ENCODE peak calls at places on chromosomes 2 and 18, in four cellular contexts. J is HepG2, Y is neural progenitor cell, F is HCT116. R is an unnamed sample.

GRCh38 chr18:6542296-6542695 is 127.6 kb upstream of the L3MBTL4 start:
- DNase-seq in J (no peak), Y (no peak), F (no peak), R (no peak)

GRCh38 chr2:9760069-9760910 is 83.0 kb upstream of the TAF1B start:
- DNase-seq in J (no peak), Y (no peak), F (no peak), R (no peak)

GRCh38 chr2:134173338-134174016 is 80.4 kb upstream of the MGAT5 start:
- DNase-seq in J (no peak), Y (no peak), F (no peak), R (no peak)

GRCh38 chr2:216292886-216293291 is 79.4 kb downstream of the MARCHF4 start:
- DNase-seq in J (no peak), Y (no peak), F (no peak), R (peak)

GRCh38 chr2:80329491-80329890 is 24.9 kb upstream of the LRRTM1 start:
- DNase-seq in J (no peak), Y (no peak), F (no peak), R (no peak)

GRCh38 chr2:69724540-69725159 is 17.3 kb upstream of the ANXA4 start:
- DNase-seq in J (peak), Y (peak), F (peak), R (peak)

GRCh38 chr2:16139663-16140610 is 199.6 kb downstream of the MYCN start:
- DNase-seq in J (no peak), Y (no peak), F (no peak), R (no peak)

GRCh38 chr18:3994061-3994687 is 460.9 kb downstream of the DLGAP1 start:
- DNase-seq in J (no peak), Y (no peak), F (no peak), R (no peak)

GRCh38 chr2:66432801-66433694 is 1.9 kb upstream of the MEIS1 start:
- DNase-seq in J (peak), Y (peak), F (no peak), R (peak)

GRCh38 chr2:2671826-2672225 is 340.8 kb upstream of the MYT1L start:
- DNase-seq in J (no peak), Y (no peak), F (no peak), R (no peak)

DNA sequence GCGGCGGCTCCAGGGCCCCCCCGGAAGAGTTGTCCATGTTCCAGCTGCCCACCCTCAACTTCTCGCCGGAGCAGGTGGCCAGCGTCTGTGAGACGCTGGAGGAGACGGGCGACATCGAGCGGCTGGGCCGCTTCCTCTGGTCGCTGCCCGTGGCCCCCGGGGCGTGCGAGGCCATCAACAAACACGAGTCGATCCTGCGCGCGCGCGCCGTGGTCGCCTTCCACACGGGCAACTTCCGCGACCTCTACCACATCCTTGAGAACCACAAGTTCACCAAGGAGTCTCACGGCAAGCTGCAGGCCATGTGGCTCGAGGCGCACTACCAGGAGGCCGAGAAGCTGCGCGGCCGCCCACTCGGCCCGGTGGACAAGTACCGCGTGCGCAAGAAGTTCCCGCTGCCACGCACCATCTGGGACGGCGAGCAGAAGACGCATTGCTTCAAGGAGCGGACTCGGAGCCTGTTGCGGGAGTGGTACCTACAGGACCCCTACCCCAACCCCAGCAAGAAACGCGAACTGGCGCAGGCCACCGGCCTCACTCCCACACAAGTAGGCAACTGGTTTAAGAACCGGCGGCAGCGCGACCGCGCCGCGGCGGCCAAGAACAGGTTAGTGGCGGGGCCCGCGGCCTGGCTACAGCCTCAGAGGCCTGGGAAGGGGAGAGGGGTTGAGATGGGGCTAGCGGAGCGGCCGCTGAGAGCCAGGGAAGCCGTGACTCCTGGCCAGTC is 965 bp downstream of the SIX3 start:
- DNase-seq in J (no peak), Y (peak), F (no peak), R (peak)
- TF ChIP-seq EZH2 in J (no peak), Y (peak), F (no peak), R (no peak)

GRCh38 chr2:200850512-200851256 is 13.8 kb downstream of the CLK1 start:
- DNase-seq in J (no peak), Y (no peak), F (no peak), R (no peak)
- H2AFZ ChIP-seq in J (no peak), Y (no peak), F (no peak), R (no peak)

GRCh38 chr2:120346034-120346666 is at the start of gene INHBB:
- DNase-seq in J (no peak), Y (peak), F (no peak), R (peak)
- TF ChIP-seq EZH2 in J (no peak), Y (peak), F (no peak), R (no peak)

DNA sequence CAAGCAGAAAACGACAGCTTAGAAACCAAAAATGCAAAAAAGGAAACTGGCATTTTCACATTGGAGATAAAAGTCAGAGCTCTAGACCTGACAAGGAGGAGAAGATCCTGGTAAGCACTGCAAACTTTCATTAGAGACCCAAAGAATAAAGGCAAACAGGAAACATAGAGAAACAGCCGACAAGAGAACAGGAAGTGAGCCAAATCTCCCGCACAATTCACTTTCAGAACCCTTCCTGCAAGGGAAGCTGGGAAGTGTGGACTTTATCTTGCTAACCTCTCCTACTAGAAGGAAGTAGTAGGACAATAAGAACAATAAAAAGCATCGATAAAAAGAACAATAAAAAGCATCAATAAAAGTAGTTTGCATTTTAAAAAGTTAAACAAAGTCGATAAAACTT is 417.8 kb upstream of the SPHKAP start:
- DNase-seq in J (no peak), Y (no peak), F (no peak), R (no peak)
- H2AFZ ChIP-seq in J (peak), Y (peak), F (no peak), R (peak)

DNA sequence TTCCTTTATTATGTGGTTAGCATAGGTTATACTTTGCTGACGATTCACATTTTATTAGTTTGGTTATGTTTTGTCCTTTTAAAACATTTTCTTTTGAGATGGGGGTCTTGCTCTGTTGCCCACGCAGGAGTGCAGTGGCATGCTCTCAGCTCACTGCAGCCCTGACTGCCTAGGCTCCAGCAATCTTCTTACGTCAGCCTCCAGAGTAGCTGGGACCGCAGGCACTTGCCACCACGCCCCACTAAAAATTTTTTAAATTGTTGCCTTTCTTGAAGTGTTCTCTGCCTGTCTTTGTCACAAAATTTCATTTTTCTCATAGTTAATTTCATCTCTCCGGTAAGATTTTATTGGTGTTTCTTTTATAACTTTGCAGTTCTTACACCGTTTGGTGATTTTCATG is 18.9 kb downstream of the HRH4 start:
- DNase-seq in J (no peak), Y (no peak), F (no peak), R (no peak)
- TF ChIP-seq EZH2 in J (no peak), Y (no peak), F (no peak), R (no peak)

GRCh38 chr2:39220136-39220535 is 23.6 kb downstream of the CDKL4 start:
- DNase-seq in J (no peak), Y (no peak), F (no peak), R (no peak)

GRCh38 chr2:39218401-39218800 is 25.4 kb downstream of the CDKL4 start:
- DNase-seq in J (no peak), Y (no peak), F (no peak), R (no peak)

GRCh38 chr2:39215545-39215944 is 28.2 kb downstream of the CDKL4 start:
- DNase-seq in J (no peak), Y (no peak), F (no peak), R (peak)

GRCh38 chr2:39217192-39217550 is 26.6 kb downstream of the CDKL4 start:
- DNase-seq in J (no peak), Y (no peak), F (no peak), R (no peak)

GRCh38 chr2:39216495-39217191 is 27.1 kb downstream of the CDKL4 start:
- DNase-seq in J (peak), Y (no peak), F (no peak), R (no peak)
- H2AFZ ChIP-seq in J (no peak), Y (no peak), F (no peak), R (no peak)

DNA sequence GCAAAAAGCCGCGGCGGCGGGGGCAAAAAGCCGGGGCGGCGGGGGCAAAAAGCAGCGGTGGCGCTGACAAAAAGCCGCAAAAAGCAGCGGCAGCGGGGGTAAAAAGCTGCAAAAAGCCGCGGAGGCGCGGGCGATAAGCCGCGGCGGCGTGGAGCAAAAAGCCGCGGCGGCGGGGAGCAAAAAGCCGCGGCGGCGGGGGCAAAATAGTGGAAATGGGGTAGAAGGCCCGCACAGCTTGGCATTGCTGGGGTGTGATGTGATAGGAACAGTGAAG is 450.1 kb downstream of the ANKRD30B start:
- DNase-seq in J (no peak), Y (no peak), F (no peak), R (peak)
- TF ChIP-seq EZH2 in J (no peak), Y (no peak), F (no peak), R (peak)

DNA sequence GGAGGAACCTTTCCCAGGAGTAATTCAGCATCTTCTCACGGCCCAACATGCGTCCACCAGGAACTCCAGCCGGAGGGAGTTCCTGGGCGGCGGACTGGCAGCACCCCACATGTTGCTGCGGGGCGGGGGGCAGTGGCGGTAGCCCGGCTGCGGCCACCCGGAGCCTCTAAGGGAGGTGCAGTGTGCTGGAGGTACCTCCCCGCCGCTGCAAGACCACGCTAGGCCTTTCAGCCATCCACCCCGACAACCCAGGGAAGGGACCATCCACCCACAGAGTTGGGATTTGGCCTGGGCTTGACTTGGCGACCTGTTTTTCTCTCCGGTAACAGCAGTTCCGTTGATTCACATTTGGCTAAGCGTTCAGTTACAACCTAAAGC is 625 bp downstream of the LYPD6 start:
- DNase-seq in J (no peak), Y (peak), F (no peak), R (peak)
- H2AFZ ChIP-seq in J (no peak), Y (peak), F (peak), R (peak)

GRCh38 chr2:156320491-156320896 is 12.0 kb downstream of the NR4A2 start:
- DNase-seq in J (no peak), Y (peak), F (no peak), R (peak)
- TF ChIP-seq EZH2 in J (no peak), Y (no peak), F (no peak), R (no peak)

DNA sequence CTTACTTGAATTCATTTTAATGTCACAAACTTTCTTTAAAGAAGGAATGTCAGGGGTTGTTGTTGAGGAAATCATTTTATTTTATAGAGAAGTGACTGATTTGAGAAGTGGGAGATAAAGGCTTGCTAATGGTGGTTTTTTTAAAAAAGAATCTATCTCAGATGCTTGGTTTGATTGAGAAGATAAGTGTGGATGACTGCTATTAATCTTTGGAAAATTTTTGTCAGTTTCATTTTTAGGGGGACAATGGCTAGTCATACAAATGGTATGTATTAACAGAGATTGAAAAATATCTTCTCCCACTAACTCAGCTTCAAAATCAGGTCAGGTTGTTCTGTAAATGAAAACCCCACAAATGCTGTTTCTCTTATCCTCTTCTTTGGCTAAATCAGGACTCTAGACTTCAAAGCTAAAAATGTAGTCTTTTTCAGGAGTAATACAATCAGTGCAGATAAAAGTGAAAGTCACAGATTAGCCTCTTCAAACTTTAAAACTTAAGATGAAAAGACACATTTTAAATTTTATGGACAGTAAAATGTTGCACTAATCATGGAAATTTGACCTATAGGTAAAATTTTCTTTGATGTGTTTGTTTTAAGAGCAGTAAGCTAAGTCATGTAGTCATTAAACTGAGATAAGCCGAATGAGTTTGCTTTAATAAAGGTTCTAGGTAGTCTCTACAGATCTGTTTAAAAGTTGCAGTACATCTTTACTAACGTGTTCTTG is 674.2 kb upstream of the VRK2 start:
- DNase-seq in J (no peak), Y (no peak), F (no peak), R (no peak)
- H2AFZ ChIP-seq in J (no peak), Y (no peak), F (peak), R (peak)

R was measured in GM23248.